ENCODE peak calls at places on chromosomes 1 and 21, in seven cellular contexts. One of them, this sample, is unnamed.

GRCh38 chr1:19353596-19353995 is 41.5 kb downstream of the SLC66A1 start:
- DNase-seq in AG04449: no peak
- DNase-seq in PC-9: no peak
- DNase-seq in neural progenitor cell: peak
- DNase-seq in left lung: no peak
- DNase-seq in brain microvascular endothelial cell: no peak
- DNase-seq in NB4: no peak
- DNase-seq in this sample: no peak

GRCh38 chr1:112390775-112391602 is 5.0 kb upstream of the CTTNBP2NL start:
- DNase-seq in AG04449: peak
- DNase-seq in NB4: peak
- DNase-seq in left lung: peak
- DNase-seq in PC-9: peak
- DNase-seq in neural progenitor cell: peak
- DNase-seq in brain microvascular endothelial cell: peak
- DNase-seq in this sample: peak

GRCh38 chr1:110508038-110508437 is 10.9 kb downstream of the KCNA10 start:
- DNase-seq in neural progenitor cell: peak
- DNase-seq in left lung: peak
- DNase-seq in AG04449: no peak
- DNase-seq in NB4: peak
- DNase-seq in PC-9: peak
- DNase-seq in brain microvascular endothelial cell: no peak
- DNase-seq in this sample: no peak

GRCh38 chr1:170586321-170586855 is 54.4 kb downstream of the GORAB start:
- DNase-seq in NB4: no peak
- DNase-seq in PC-9: no peak
- DNase-seq in left lung: peak
- DNase-seq in brain microvascular endothelial cell: no peak
- DNase-seq in neural progenitor cell: peak
- DNase-seq in AG04449: no peak
- DNase-seq in this sample: peak

GRCh38 chr21:17585875-17586450 is 26.7 kb downstream of the BTG3 start:
- DNase-seq in NB4: peak
- DNase-seq in left lung: no peak
- DNase-seq in PC-9: no peak
- DNase-seq in brain microvascular endothelial cell: peak
- DNase-seq in neural progenitor cell: peak
- DNase-seq in AG04449: no peak
- DNase-seq in this sample: peak

GRCh38 chr1:29237906-29238600 is 1.7 kb downstream of the PTPRU start:
- DNase-seq in neural progenitor cell: peak
- DNase-seq in NB4: peak
- DNase-seq in left lung: peak
- DNase-seq in brain microvascular endothelial cell: peak
- DNase-seq in AG04449: no peak
- DNase-seq in PC-9: peak
- DNase-seq in this sample: no peak

GRCh38 chr1:212980123-212980800 is 29.9 kb downstream of the VASH2 start:
- DNase-seq in AG04449: no peak
- DNase-seq in PC-9: no peak
- DNase-seq in neural progenitor cell: peak
- DNase-seq in brain microvascular endothelial cell: peak
- DNase-seq in left lung: no peak
- DNase-seq in NB4: no peak
- DNase-seq in this sample: peak

GRCh38 chr1:33222381-33222780 is 33.9 kb upstream of the ZNF362 start:
- DNase-seq in brain microvascular endothelial cell: no peak
- DNase-seq in AG04449: no peak
- DNase-seq in left lung: no peak
- DNase-seq in NB4: no peak
- DNase-seq in neural progenitor cell: no peak
- DNase-seq in PC-9: no peak
- DNase-seq in this sample: no peak

GRCh38 chr1:110309139-110309538 is 30.0 kb upstream of the RBM15 start:
- DNase-seq in NB4: no peak
- DNase-seq in left lung: no peak
- DNase-seq in PC-9: no peak
- DNase-seq in neural progenitor cell: no peak
- DNase-seq in AG04449: no peak
- DNase-seq in brain microvascular endothelial cell: peak
- DNase-seq in this sample: no peak

GRCh38 chr1:77347646-77348045 is 65.8 kb downstream of the AK5 start:
- DNase-seq in brain microvascular endothelial cell: peak
- DNase-seq in AG04449: peak
- DNase-seq in PC-9: peak
- DNase-seq in neural progenitor cell: no peak
- DNase-seq in left lung: no peak
- DNase-seq in NB4: peak
- DNase-seq in this sample: no peak

GRCh38 chr1:227449051-227449450 is 114.3 kb upstream of the ZNF678 start:
- DNase-seq in brain microvascular endothelial cell: no peak
- DNase-seq in PC-9: peak
- DNase-seq in neural progenitor cell: peak
- DNase-seq in left lung: no peak
- DNase-seq in NB4: peak
- DNase-seq in AG04449: no peak
- DNase-seq in this sample: no peak

GRCh38 chr1:175572932-175573871 is 170.2 kb downstream of the TNR start:
- DNase-seq in NB4: peak
- DNase-seq in AG04449: no peak
- DNase-seq in neural progenitor cell: no peak
- DNase-seq in brain microvascular endothelial cell: no peak
- DNase-seq in left lung: no peak
- DNase-seq in PC-9: no peak
- DNase-seq in this sample: no peak

GRCh38 chr1:234915923-234916675 is 212.5 kb downstream of the TOMM20 start:
- DNase-seq in neural progenitor cell: no peak
- DNase-seq in AG04449: no peak
- DNase-seq in left lung: no peak
- DNase-seq in PC-9: no peak
- DNase-seq in NB4: peak
- DNase-seq in brain microvascular endothelial cell: no peak
- DNase-seq in this sample: no peak

GRCh38 chr21:46319192-46319591 is 4.5 kb downstream of the C21orf58 start:
- DNase-seq in PC-9: no peak
- DNase-seq in NB4: no peak
- DNase-seq in brain microvascular endothelial cell: no peak
- DNase-seq in AG04449: no peak
- DNase-seq in neural progenitor cell: no peak
- DNase-seq in left lung: no peak
- DNase-seq in this sample: no peak

GRCh38 chr21:21730524-21730923 is 732.3 kb downstream of the NCAM2 start:
- DNase-seq in left lung: no peak
- DNase-seq in PC-9: no peak
- DNase-seq in brain microvascular endothelial cell: no peak
- DNase-seq in AG04449: no peak
- DNase-seq in NB4: no peak
- DNase-seq in neural progenitor cell: no peak
- DNase-seq in this sample: no peak

GRCh38 chr1:116665001-116665400 is 2.5 kb downstream of the IGSF3 start:
- DNase-seq in AG04449: no peak
- DNase-seq in NB4: no peak
- DNase-seq in brain microvascular endothelial cell: no peak
- DNase-seq in neural progenitor cell: no peak
- DNase-seq in left lung: no peak
- DNase-seq in PC-9: no peak
- DNase-seq in this sample: no peak
- H3K4me3 ChIP-seq in AG04449: no peak
- H3K4me3 ChIP-seq in NB4: no peak
- H3K4me3 ChIP-seq in brain microvascular endothelial cell: no peak
- H3K4me3 ChIP-seq in neural progenitor cell: no peak
- H3K4me3 ChIP-seq in left lung: peak
- H3K4me3 ChIP-seq in PC-9: peak
- H3K4me3 ChIP-seq in this sample: no peak

GRCh38 chr1:113811888-113812660 is at the start of gene RSBN1:
- DNase-seq in PC-9: peak
- DNase-seq in left lung: peak
- DNase-seq in brain microvascular endothelial cell: peak
- DNase-seq in AG04449: peak
- DNase-seq in neural progenitor cell: peak
- DNase-seq in NB4: peak
- DNase-seq in this sample: peak
- TF ChIP-seq CTCF in PC-9: no peak
- TF ChIP-seq CTCF in left lung: peak
- TF ChIP-seq CTCF in brain microvascular endothelial cell: no peak
- TF ChIP-seq CTCF in AG04449: peak
- TF ChIP-seq CTCF in neural progenitor cell: no peak
- TF ChIP-seq CTCF in NB4: no peak
- TF ChIP-seq CTCF in this sample: no peak

GRCh38 chr1:20385630-20386029 is 95.0 kb downstream of the VWA5B1 start:
- DNase-seq in PC-9: no peak
- DNase-seq in AG04449: no peak
- DNase-seq in neural progenitor cell: no peak
- DNase-seq in left lung: peak
- DNase-seq in NB4: no peak
- DNase-seq in brain microvascular endothelial cell: no peak
- DNase-seq in this sample: no peak

GRCh38 chr1:20395255-20395654 is 90.8 kb downstream of the CAMK2N1 start:
- DNase-seq in brain microvascular endothelial cell: no peak
- DNase-seq in NB4: no peak
- DNase-seq in left lung: no peak
- DNase-seq in neural progenitor cell: no peak
- DNase-seq in PC-9: no peak
- DNase-seq in AG04449: no peak
- DNase-seq in this sample: no peak

GRCh38 chr1:20386682-20387081 is 96.0 kb downstream of the VWA5B1 start:
- DNase-seq in neural progenitor cell: peak
- DNase-seq in PC-9: no peak
- DNase-seq in left lung: peak
- DNase-seq in AG04449: no peak
- DNase-seq in NB4: no peak
- DNase-seq in brain microvascular endothelial cell: no peak
- DNase-seq in this sample: no peak

GRCh38 chr1:20390589-20391331 is 95.2 kb downstream of the CAMK2N1 start:
- DNase-seq in neural progenitor cell: no peak
- DNase-seq in AG04449: no peak
- DNase-seq in NB4: no peak
- DNase-seq in PC-9: no peak
- DNase-seq in left lung: no peak
- DNase-seq in brain microvascular endothelial cell: no peak
- DNase-seq in this sample: no peak

DNA sequence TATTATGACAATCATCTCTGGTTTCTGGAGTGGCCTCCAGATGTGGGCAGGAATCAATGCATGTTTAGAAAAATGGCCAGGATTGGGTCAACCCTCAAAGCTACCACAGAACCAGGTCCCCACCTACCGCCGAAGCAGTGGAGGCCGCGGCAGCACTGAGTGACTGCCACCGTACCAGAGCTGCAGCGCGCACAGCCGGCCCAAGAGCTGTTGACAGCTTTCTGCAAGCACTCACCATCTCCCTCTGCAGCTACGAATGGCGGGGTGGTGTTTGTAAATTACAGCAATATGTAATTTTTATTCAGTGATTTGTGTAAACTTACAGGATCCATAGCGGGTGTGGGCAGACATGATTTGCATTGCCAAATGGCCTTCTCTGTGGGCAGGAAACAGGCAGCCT is 96.5 kb downstream of the CAMK2N1 start:
- DNase-seq in left lung: no peak
- DNase-seq in neural progenitor cell: no peak
- DNase-seq in AG04449: no peak
- DNase-seq in PC-9: no peak
- DNase-seq in NB4: no peak
- DNase-seq in brain microvascular endothelial cell: no peak
- DNase-seq in this sample: no peak
- H3K4me3 ChIP-seq in left lung: no peak
- H3K4me3 ChIP-seq in neural progenitor cell: no peak
- H3K4me3 ChIP-seq in AG04449: no peak
- H3K4me3 ChIP-seq in PC-9: no peak
- H3K4me3 ChIP-seq in NB4: no peak
- H3K4me3 ChIP-seq in brain microvascular endothelial cell: no peak
- H3K4me3 ChIP-seq in this sample: no peak

GRCh38 chr1:20365421-20366075 is 74.9 kb downstream of the VWA5B1 start:
- DNase-seq in PC-9: no peak
- DNase-seq in NB4: no peak
- DNase-seq in brain microvascular endothelial cell: no peak
- DNase-seq in left lung: no peak
- DNase-seq in neural progenitor cell: no peak
- DNase-seq in AG04449: no peak
- DNase-seq in this sample: no peak

GRCh38 chr1:20366076-20366765 is 75.5 kb downstream of the VWA5B1 start:
- DNase-seq in left lung: no peak
- DNase-seq in NB4: no peak
- DNase-seq in brain microvascular endothelial cell: no peak
- DNase-seq in neural progenitor cell: peak
- DNase-seq in PC-9: no peak
- DNase-seq in AG04449: no peak
- DNase-seq in this sample: no peak

GRCh38 chr1:20367626-20368025 is 77.0 kb downstream of the VWA5B1 start:
- DNase-seq in left lung: no peak
- DNase-seq in neural progenitor cell: no peak
- DNase-seq in brain microvascular endothelial cell: no peak
- DNase-seq in NB4: no peak
- DNase-seq in AG04449: no peak
- DNase-seq in PC-9: no peak
- DNase-seq in this sample: no peak

GRCh38 chr1:20368866-20369545 is 78.3 kb downstream of the VWA5B1 start:
- DNase-seq in left lung: no peak
- DNase-seq in brain microvascular endothelial cell: no peak
- DNase-seq in neural progenitor cell: no peak
- DNase-seq in NB4: no peak
- DNase-seq in PC-9: no peak
- DNase-seq in AG04449: no peak
- DNase-seq in this sample: no peak

DNA sequence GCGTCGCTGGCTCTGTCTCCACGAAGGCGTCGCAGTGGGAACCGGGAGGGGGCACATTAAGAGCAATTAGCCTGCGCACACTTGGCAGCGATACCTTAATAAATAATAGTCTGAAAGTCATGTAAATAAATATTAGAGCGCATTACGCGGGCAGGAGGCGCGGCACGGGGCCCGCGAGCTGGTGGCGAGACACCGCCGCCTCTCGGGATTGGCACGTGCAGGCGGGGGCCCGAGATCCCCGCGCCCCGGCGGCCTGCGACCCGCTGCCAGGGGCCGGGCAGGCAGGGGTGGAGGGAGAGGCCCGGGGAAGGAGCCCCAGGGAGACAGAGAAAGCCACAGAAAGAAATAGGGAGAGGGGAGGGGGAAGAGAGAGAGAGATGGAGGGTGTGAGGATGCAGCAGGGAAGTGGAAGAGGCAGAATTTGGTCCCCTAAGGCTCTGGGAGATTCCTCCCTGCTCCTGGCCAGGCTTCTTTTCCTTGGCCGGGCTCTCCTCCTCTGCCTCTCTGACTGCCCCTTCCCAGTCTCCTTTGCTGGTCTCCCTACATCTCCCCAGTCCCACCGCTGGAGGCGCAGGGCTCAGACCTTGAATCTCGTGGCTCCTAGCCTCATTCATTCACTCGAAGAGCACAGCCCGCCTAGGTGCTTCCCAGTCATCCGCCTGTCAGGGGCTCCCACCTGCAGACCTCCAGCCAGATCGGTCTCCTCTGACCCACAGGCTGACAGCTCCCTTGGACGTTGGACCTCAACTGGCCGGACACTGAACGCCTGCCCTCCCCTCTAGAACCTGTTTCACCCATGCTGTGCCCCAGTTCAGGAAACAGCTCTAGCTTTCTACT is 76.3 kb downstream of the VWA5B1 start:
- DNase-seq in NB4: no peak
- DNase-seq in AG04449: no peak
- DNase-seq in PC-9: no peak
- DNase-seq in neural progenitor cell: peak
- DNase-seq in brain microvascular endothelial cell: peak
- DNase-seq in left lung: no peak
- DNase-seq in this sample: no peak
- TF ChIP-seq CTCF in NB4: peak
- TF ChIP-seq CTCF in AG04449: peak
- TF ChIP-seq CTCF in PC-9: peak
- TF ChIP-seq CTCF in neural progenitor cell: peak
- TF ChIP-seq CTCF in brain microvascular endothelial cell: peak
- TF ChIP-seq CTCF in left lung: peak
- TF ChIP-seq CTCF in this sample: peak